ENCODE peak calls at places on chromosomes 3 and 15, in five cellular contexts. One of them, this sample, is unnamed.

GRCh38 chr15:24917431-24917830 is 37.4 kb upstream of the SNRPN start:
- DNase-seq in fibroblast of mammary gland: no peak
- DNase-seq in GM10248: no peak
- DNase-seq in HFF-Myc: no peak
- DNase-seq in epithelial cell of proximal tubule: no peak
- DNase-seq in this sample: no peak

GRCh38 chr3:62479276-62479675 is 105.9 kb upstream of the FEZF2 start:
- DNase-seq in epithelial cell of proximal tubule: no peak
- DNase-seq in HFF-Myc: no peak
- DNase-seq in fibroblast of mammary gland: no peak
- DNase-seq in GM10248: no peak
- DNase-seq in this sample: no peak

GRCh38 chr3:27138562-27138961 is 230.6 kb downstream of the NEK10 start:
- DNase-seq in fibroblast of mammary gland: no peak
- DNase-seq in GM10248: no peak
- DNase-seq in HFF-Myc: no peak
- DNase-seq in epithelial cell of proximal tubule: no peak
- DNase-seq in this sample: no peak

GRCh38 chr3:158213461-158213860 is 103.6 kb downstream of the RSRC1 start:
- DNase-seq in fibroblast of mammary gland: no peak
- DNase-seq in GM10248: no peak
- DNase-seq in HFF-Myc: no peak
- DNase-seq in epithelial cell of proximal tubule: no peak
- DNase-seq in this sample: no peak

GRCh38 chr15:39204031-39204430 is 376.8 kb upstream of the THBS1 start:
- DNase-seq in HFF-Myc: no peak
- DNase-seq in GM10248: no peak
- DNase-seq in epithelial cell of proximal tubule: no peak
- DNase-seq in fibroblast of mammary gland: peak; percentile 41
- DNase-seq in this sample: no peak

GRCh38 chr3:10311710-10312109 is 9.2 kb downstream of the SEC13 start:
- DNase-seq in HFF-Myc: no peak
- DNase-seq in fibroblast of mammary gland: no peak
- DNase-seq in GM10248: no peak
- DNase-seq in epithelial cell of proximal tubule: no peak
- DNase-seq in this sample: no peak

GRCh38 chr3:189773056-189773455 is 141.9 kb downstream of the TP63 start:
- DNase-seq in GM10248: no peak
- DNase-seq in HFF-Myc: no peak
- DNase-seq in epithelial cell of proximal tubule: no peak
- DNase-seq in fibroblast of mammary gland: peak; percentile 38
- DNase-seq in this sample: no peak

GRCh38 chr15:95884276-95884675 is 446.2 kb upstream of the NR2F2 start:
- DNase-seq in HFF-Myc: peak; percentile 90
- DNase-seq in epithelial cell of proximal tubule: no peak
- DNase-seq in fibroblast of mammary gland: peak; percentile 70
- DNase-seq in GM10248: no peak
- DNase-seq in this sample: no peak

GRCh38 chr3:123559040-123559861 is 25.6 kb downstream of the HACD2 start:
- DNase-seq in HFF-Myc: peak; percentile 19
- DNase-seq in fibroblast of mammary gland: peak; percentile 62
- DNase-seq in epithelial cell of proximal tubule: no peak
- DNase-seq in GM10248: peak; percentile 56
- DNase-seq in this sample: peak; percentile 55

GRCh38 chr3:12436514-12437222 is 47.6 kb upstream of the TSEN2 start:
- DNase-seq in HFF-Myc: no peak
- DNase-seq in fibroblast of mammary gland: peak; percentile 93
- DNase-seq in GM10248: no peak
- DNase-seq in epithelial cell of proximal tubule: no peak
- DNase-seq in this sample: no peak

GRCh38 chr3:52399593-52399992 is 45.3 kb downstream of the SEMA3G start:
- DNase-seq in HFF-Myc: no peak
- DNase-seq in fibroblast of mammary gland: no peak
- DNase-seq in epithelial cell of proximal tubule: no peak
- DNase-seq in GM10248: no peak
- DNase-seq in this sample: no peak

GRCh38 chr3:55629432-55629831 is 142.3 kb upstream of the WNT5A start:
- DNase-seq in fibroblast of mammary gland: no peak
- DNase-seq in HFF-Myc: no peak
- DNase-seq in GM10248: no peak
- DNase-seq in epithelial cell of proximal tubule: no peak
- DNase-seq in this sample: no peak

GRCh38 chr15:77456746-77457618 is 36.3 kb downstream of the HMG20A start:
- DNase-seq in epithelial cell of proximal tubule: peak; percentile 22
- DNase-seq in fibroblast of mammary gland: no peak
- DNase-seq in HFF-Myc: no peak
- DNase-seq in GM10248: no peak
- DNase-seq in this sample: no peak

GRCh38 chr15:58761010-58761388 is 10.1 kb upstream of the MINDY2 start:
- DNase-seq in epithelial cell of proximal tubule: no peak
- DNase-seq in GM10248: no peak
- DNase-seq in HFF-Myc: no peak
- DNase-seq in fibroblast of mammary gland: no peak
- DNase-seq in this sample: no peak

GRCh38 chr3:100003609-100004503 is 110.4 kb downstream of the FILIP1L start:
- DNase-seq in epithelial cell of proximal tubule: no peak
- DNase-seq in HFF-Myc: no peak
- DNase-seq in fibroblast of mammary gland: no peak
- DNase-seq in GM10248: peak; percentile 18
- DNase-seq in this sample: no peak
- TF ChIP-seq CTCF in epithelial cell of proximal tubule: no peak
- TF ChIP-seq CTCF in HFF-Myc: no peak
- TF ChIP-seq CTCF in fibroblast of mammary gland: no peak
- TF ChIP-seq CTCF in GM10248: no peak
- TF ChIP-seq CTCF in this sample: no peak

GRCh38 chr3:148532774-148533173 is 164.9 kb upstream of the AGTR1 start:
- DNase-seq in HFF-Myc: no peak
- DNase-seq in GM10248: no peak
- DNase-seq in epithelial cell of proximal tubule: no peak
- DNase-seq in fibroblast of mammary gland: no peak
- DNase-seq in this sample: no peak
- TF ChIP-seq CTCF in HFF-Myc: no peak
- TF ChIP-seq CTCF in GM10248: no peak
- TF ChIP-seq CTCF in epithelial cell of proximal tubule: no peak
- TF ChIP-seq CTCF in fibroblast of mammary gland: no peak
- TF ChIP-seq CTCF in this sample: no peak

GRCh38 chr3:19232566-19232965 is 84.3 kb downstream of the KCNH8 start:
- DNase-seq in epithelial cell of proximal tubule: no peak
- DNase-seq in GM10248: no peak
- DNase-seq in fibroblast of mammary gland: no peak
- DNase-seq in HFF-Myc: no peak
- DNase-seq in this sample: no peak

GRCh38 chr3:19231792-19232461 is 83.6 kb downstream of the KCNH8 start:
- DNase-seq in HFF-Myc: no peak
- DNase-seq in epithelial cell of proximal tubule: no peak
- DNase-seq in GM10248: no peak
- DNase-seq in fibroblast of mammary gland: no peak
- DNase-seq in this sample: no peak

GRCh38 chr3:19226516-19226915 is 78.2 kb downstream of the KCNH8 start:
- DNase-seq in GM10248: no peak
- DNase-seq in fibroblast of mammary gland: no peak
- DNase-seq in epithelial cell of proximal tubule: no peak
- DNase-seq in HFF-Myc: no peak
- DNase-seq in this sample: no peak

GRCh38 chr3:19229086-19229485 is 80.8 kb downstream of the KCNH8 start:
- DNase-seq in GM10248: no peak
- DNase-seq in HFF-Myc: no peak
- DNase-seq in fibroblast of mammary gland: no peak
- DNase-seq in epithelial cell of proximal tubule: no peak
- DNase-seq in this sample: no peak
- TF ChIP-seq CTCF in GM10248: no peak
- TF ChIP-seq CTCF in HFF-Myc: no peak
- TF ChIP-seq CTCF in fibroblast of mammary gland: no peak
- TF ChIP-seq CTCF in epithelial cell of proximal tubule: peak; percentile 13
- TF ChIP-seq CTCF in this sample: no peak

GRCh38 chr3:3170998-3171397 is 8.5 kb downstream of the CRBN start:
- DNase-seq in GM10248: no peak
- DNase-seq in epithelial cell of proximal tubule: no peak
- DNase-seq in HFF-Myc: no peak
- DNase-seq in fibroblast of mammary gland: peak; percentile 49
- DNase-seq in this sample: no peak
- TF ChIP-seq CTCF in GM10248: peak; percentile 32
- TF ChIP-seq CTCF in epithelial cell of proximal tubule: peak; percentile 51
- TF ChIP-seq CTCF in HFF-Myc: peak; percentile 23
- TF ChIP-seq CTCF in fibroblast of mammary gland: peak; percentile 34
- TF ChIP-seq CTCF in this sample: peak; percentile 16

GRCh38 chr15:94282269-94283250 is 51.2 kb downstream of the MCTP2 start:
- DNase-seq in epithelial cell of proximal tubule: no peak
- DNase-seq in fibroblast of mammary gland: peak; percentile 26
- DNase-seq in GM10248: no peak
- DNase-seq in HFF-Myc: no peak
- DNase-seq in this sample: no peak

GRCh38 chr15:94286581-94286980 is 55.2 kb downstream of the MCTP2 start:
- DNase-seq in epithelial cell of proximal tubule: no peak
- DNase-seq in fibroblast of mammary gland: no peak
- DNase-seq in GM10248: no peak
- DNase-seq in HFF-Myc: no peak
- DNase-seq in this sample: no peak

GRCh38 chr15:94293411-94294402 is 62.3 kb downstream of the MCTP2 start:
- DNase-seq in fibroblast of mammary gland: no peak
- DNase-seq in GM10248: no peak
- DNase-seq in HFF-Myc: no peak
- DNase-seq in epithelial cell of proximal tubule: no peak
- DNase-seq in this sample: no peak

GRCh38 chr15:94287794-94288246 is 56.5 kb downstream of the MCTP2 start:
- DNase-seq in fibroblast of mammary gland: no peak
- DNase-seq in GM10248: peak; percentile 56
- DNase-seq in HFF-Myc: no peak
- DNase-seq in epithelial cell of proximal tubule: no peak
- DNase-seq in this sample: peak; percentile 42
- TF ChIP-seq CTCF in fibroblast of mammary gland: no peak
- TF ChIP-seq CTCF in GM10248: no peak
- TF ChIP-seq CTCF in HFF-Myc: no peak
- TF ChIP-seq CTCF in epithelial cell of proximal tubule: no peak
- TF ChIP-seq CTCF in this sample: no peak

GRCh38 chr3:25021816-25022215 is 406.2 kb upstream of the RARB start:
- DNase-seq in HFF-Myc: no peak
- DNase-seq in GM10248: no peak
- DNase-seq in fibroblast of mammary gland: peak; percentile 64
- DNase-seq in epithelial cell of proximal tubule: no peak
- DNase-seq in this sample: no peak
- TF ChIP-seq CTCF in HFF-Myc: peak; percentile 56
- TF ChIP-seq CTCF in GM10248: peak; percentile 28
- TF ChIP-seq CTCF in fibroblast of mammary gland: peak; percentile 67
- TF ChIP-seq CTCF in epithelial cell of proximal tubule: peak; percentile 73
- TF ChIP-seq CTCF in this sample: no peak

This sample was measured in GM20000.